ENCODE peak calls at places on chromosome 6, in five cellular contexts. A is mucosa of descending colon, S is Caco-2, E is HFFc6, U is GM23338. R is an unnamed sample.

GRCh38 chr6:45959534-45960195 is 56.0 kb downstream of the CLIC5 start:
- DNase-seq in A (peak; percentile 46), S (no peak), E (no peak), U (no peak), R (no peak)

GRCh38 chr6:138662474-138662873 is 111.1 kb upstream of the CCDC28A start:
- DNase-seq in A (no peak), S (no peak), E (peak; percentile 26), U (no peak), R (no peak)

GRCh38 chr6:169454204-169454871 is 200.7 kb upstream of the THBS2 start:
- DNase-seq in A (no peak), S (peak; percentile 55), E (peak; percentile 80), U (no peak), R (no peak)

GRCh38 chr6:55713411-55713810 is 134.4 kb upstream of the HMGCLL1 start:
- DNase-seq in A (peak; percentile 22), S (no peak), E (no peak), U (no peak), R (no peak)

GRCh38 chr6:12538881-12539357 is 177.6 kb upstream of the PHACTR1 start:
- DNase-seq in A (no peak), S (no peak), E (no peak), U (no peak), R (no peak)

GRCh38 chr6:132084811-132085509 is 133.8 kb upstream of the CCN2 start:
- DNase-seq in A (no peak), S (no peak), E (peak; percentile 98), U (no peak), R (no peak)

GRCh38 chr6:145028144-145028818 is 707.0 kb downstream of the EPM2A start:
- DNase-seq in A (peak; percentile 71), S (no peak), E (peak; percentile 44), U (peak; percentile 60), R (peak; percentile 23)

GRCh38 chr6:120405947-120406346 is 928.3 kb downstream of the TBC1D32 start:
- DNase-seq in A (no peak), S (no peak), E (no peak), U (peak; percentile 85), R (peak; percentile 19)

GRCh38 chr6:37485259-37485658 is 14.4 kb downstream of the CCDC167 start:
- DNase-seq in A (no peak), S (no peak), E (no peak), U (peak; percentile 49), R (peak; percentile 54)

GRCh38 chr6:141151710-141152417 is 980.9 kb upstream of the GJE1 start:
- DNase-seq in A (no peak), S (no peak), E (no peak), U (no peak), R (no peak)

GRCh38 chr6:89412071-89413005 is at the start of gene RRAGD:
- DNase-seq in A (peak; percentile 68), S (peak; percentile 54), E (no peak), U (peak; percentile 70), R (peak; percentile 82)

GRCh38 chr6:17042422-17043147 is 59.3 kb upstream of the STMND1 start:
- DNase-seq in A (peak; percentile 71), S (no peak), E (peak; percentile 54), U (peak; percentile 85), R (no peak)

GRCh38 chr6:26215200-26216014 is 128.2 kb downstream of the HFE start:
- DNase-seq in A (peak; percentile 59), S (no peak), E (no peak), U (peak; percentile 59), R (peak; percentile 35)

GRCh38 chr6:139316622-139317317 is 25.0 kb upstream of the TXLNB start:
- DNase-seq in A (no peak), S (no peak), E (no peak), U (no peak), R (no peak)

GRCh38 chr6:30060634-30060981 is 457 bp upstream of the POLR1H start:
- DNase-seq in A (no peak), S (no peak), E (peak; percentile 47), U (peak; percentile 50), R (peak; percentile 16)

GRCh38 chr6:80404889-80405288 is 298.4 kb downstream of the BCKDHB start:
- DNase-seq in A (no peak), S (no peak), E (no peak), U (no peak), R (no peak)

GRCh38 chr6:16811277-16811979 is 50.2 kb upstream of the ATXN1 start:
- DNase-seq in A (no peak), S (no peak), E (no peak), U (no peak), R (no peak)

GRCh38 chr6:157576621-157577390 is 195.8 kb downstream of the ZDHHC14 start:
- DNase-seq in A (no peak), S (no peak), E (no peak), U (no peak), R (no peak)

GRCh38 chr6:163814494-163815364 is 400.2 kb downstream of the QKI start:
- DNase-seq in A (no peak), S (no peak), E (peak; percentile 87), U (no peak), R (peak; percentile 76)

GRCh38 chr6:14231546-14232280 is 114.1 kb downstream of the CD83 start:
- DNase-seq in A (no peak), S (no peak), E (no peak), U (no peak), R (no peak)

GRCh38 chr6:157246048-157246630 is 77.2 kb downstream of the TMEM242 start:
- DNase-seq in A (no peak), S (no peak), E (no peak), U (no peak), R (no peak)

GRCh38 chr6:140269766-140270165 is 895.3 kb upstream of the CITED2 start:
- DNase-seq in A (no peak), S (no peak), E (no peak), U (no peak), R (no peak)

GRCh38 chr6:154071711-154072110 is 32.7 kb downstream of the OPRM1 start:
- DNase-seq in A (no peak), S (no peak), E (no peak), U (no peak), R (no peak)

GRCh38 chr6:39903656-39904055 is 30.6 kb downstream of the MOCS1 start:
- DNase-seq in A (no peak), S (no peak), E (no peak), U (no peak), R (no peak)

GRCh38 chr6:93677297-93677965 is 258.1 kb upstream of the EPHA7 start:
- DNase-seq in A (no peak), S (no peak), E (no peak), U (no peak), R (no peak)

GRCh38 chr6:82364087-82365010 is 732 bp downstream of the TPBG start:
- DNase-seq in A (peak; percentile 51), S (peak; percentile 54), E (peak; percentile 60), U (peak; percentile 79), R (peak; percentile 56)

GRCh38 chr6:28354688-28355554 is 5.2 kb downstream of the ZKSCAN3 start:
- DNase-seq in A (no peak), S (no peak), E (no peak), U (no peak), R (no peak)

GRCh38 chr6:18343741-18344140 is 43.4 kb upstream of the RNF144B start:
- DNase-seq in A (no peak), S (no peak), E (peak; percentile 40), U (no peak), R (no peak)

GRCh38 chr6:168413856-168414255 is 27.1 kb upstream of the SMOC2 start:
- DNase-seq in A (no peak), S (no peak), E (no peak), U (no peak), R (no peak)

GRCh38 chr6:21031182-21031581 is 496.9 kb downstream of the CDKAL1 start:
- DNase-seq in A (no peak), S (no peak), E (no peak), U (no peak), R (no peak)

GRCh38 chr6:26331809-26332226 is 33.2 kb upstream of the BTN3A2 start:
- DNase-seq in A (no peak), S (no peak), E (no peak), U (no peak), R (no peak)

GRCh38 chr6:109188115-109188411 is 92.8 kb downstream of the CEP57L1 start:
- DNase-seq in A (no peak), S (no peak), E (no peak), U (no peak), R (no peak)
- TF ChIP-seq CTCF in A (no peak), S (no peak), E (peak; percentile 42), U (no peak), R (no peak)

GRCh38 chr6:111027219-111027618 is 45.4 kb downstream of the RPF2 start:
- DNase-seq in A (no peak), S (no peak), E (no peak), U (no peak), R (no peak)
- TF ChIP-seq CTCF in A (no peak), S (no peak), E (no peak), U (peak; percentile 28), R (peak; percentile 25)

GRCh38 chr6:166464418-166465400 is 82.0 kb upstream of the MPC1 start:
- DNase-seq in A (no peak), S (no peak), E (no peak), U (no peak), R (no peak)

GRCh38 chr6:166467436-166468000 is 84.8 kb upstream of the MPC1 start:
- DNase-seq in A (no peak), S (no peak), E (no peak), U (no peak), R (no peak)

GRCh38 chr6:166464068-166464410 is 81.3 kb upstream of the MPC1 start:
- DNase-seq in A (no peak), S (no peak), E (no peak), U (no peak), R (no peak)

GRCh38 chr6:166466178-166467122 is 83.7 kb upstream of the MPC1 start:
- DNase-seq in A (no peak), S (no peak), E (peak; percentile 91), U (no peak), R (no peak)

DNA sequence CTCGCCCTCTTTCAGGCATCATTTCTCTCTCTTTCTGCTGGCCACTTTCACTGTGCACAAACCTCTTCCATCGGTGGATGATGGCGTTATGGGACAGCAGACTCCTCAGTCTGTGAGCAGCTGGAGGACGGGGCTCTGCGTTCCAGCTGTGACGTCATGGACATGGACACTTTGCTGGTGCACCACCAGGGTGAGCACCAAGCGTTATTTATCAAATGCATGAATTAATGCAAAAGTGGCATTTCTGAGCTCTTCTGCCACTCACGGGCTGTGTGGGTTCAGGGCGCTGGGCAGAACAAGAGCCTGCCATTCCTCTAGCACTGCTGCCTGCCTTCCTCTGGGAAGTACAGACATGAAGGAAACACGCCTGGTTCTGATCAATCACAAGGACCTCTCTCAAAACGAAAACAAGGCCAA is 82.9 kb upstream of the MPC1 start:
- DNase-seq in A (peak; percentile 32), S (no peak), E (peak; percentile 60), U (no peak), R (no peak)
- TF ChIP-seq CTCF in A (no peak), S (no peak), E (peak; percentile 67), U (no peak), R (peak; percentile 15)

DNA sequence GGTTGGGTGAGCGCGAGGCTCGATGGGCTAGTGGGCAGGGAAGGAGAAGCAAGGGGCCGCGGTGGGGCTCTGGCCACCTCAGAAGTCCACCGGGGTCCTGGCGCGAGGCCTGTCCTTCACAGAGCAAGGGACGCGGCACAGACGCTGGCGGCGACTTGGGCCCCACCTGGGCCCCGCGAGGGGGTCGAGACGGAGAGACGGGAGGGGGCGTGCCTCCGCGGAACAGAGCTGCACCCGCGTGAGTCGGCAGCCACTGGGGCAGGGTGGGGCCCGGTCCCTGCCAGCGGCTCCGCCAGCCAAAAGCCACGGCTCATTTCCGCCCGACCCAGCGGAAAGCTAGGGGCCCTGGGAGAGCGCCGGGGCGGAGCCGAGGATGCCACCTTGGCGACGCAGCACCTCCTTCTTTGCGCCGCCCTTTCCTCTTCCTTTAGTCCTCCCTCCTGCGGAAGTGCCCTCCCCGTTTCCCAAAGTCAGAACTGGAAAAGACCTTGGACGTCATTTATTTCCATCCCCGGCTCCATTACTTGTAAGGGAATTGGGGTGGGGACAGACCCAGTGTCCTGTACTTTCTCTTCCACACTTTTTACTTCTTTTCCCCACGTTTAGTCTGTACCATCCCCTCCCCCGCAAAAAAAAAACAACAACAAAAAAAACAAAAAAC is at the start of gene CUL7:
- DNase-seq in A (peak; percentile 96), S (peak; percentile 93), E (peak; percentile 89), U (peak; percentile 98), R (peak; percentile 93)
- TF ChIP-seq CTCF in A (no peak), S (no peak), E (peak; percentile 20), U (no peak), R (no peak)

R was measured in BE2C.